ENCODE peak calls at places on chromosomes 1 and 21, in seven cellular contexts. C is HTR-8/SVneo, Z is KBM-7, W is lower lobe of right lung, P is lower leg skin, E is lung microvascular endothelial cell, G is LoVo. B is an unnamed sample.

GRCh38 chr1:118304722-118305344 is 119.8 kb upstream of the SPAG17 start:
- DNase-seq in C (no peak), E (peak), P (no peak), W (no peak), G (no peak), Z (no peak), B (peak)

GRCh38 chr1:232355162-232356006 is 274.5 kb downstream of the SIPA1L2 start:
- DNase-seq in G (no peak), W (no peak), E (no peak), C (no peak), P (no peak), Z (no peak), B (no peak)

GRCh38 chr1:89850844-89851410 is 30.1 kb downstream of the LRRC8D start:
- DNase-seq in P (no peak), C (no peak), E (no peak), Z (no peak), G (no peak), W (no peak), B (no peak)

GRCh38 chr1:209768354-209768774 is 12.5 kb downstream of the TRAF3IP3 start:
- DNase-seq in C (no peak), Z (peak), P (no peak), E (no peak), G (no peak), W (no peak), B (no peak)

GRCh38 chr1:6989506-6990159 is 204.4 kb downstream of the CAMTA1 start:
- DNase-seq in C (no peak), P (no peak), G (no peak), W (no peak), E (no peak), Z (no peak), B (no peak)

GRCh38 chr1:169271094-169271493 is 96.5 kb downstream of the NME7 start:
- DNase-seq in W (no peak), G (no peak), Z (peak), C (no peak), P (no peak), E (no peak), B (no peak)

GRCh38 chr1:71089536-71090270 is 8.9 kb upstream of the ZRANB2 start:
- DNase-seq in W (no peak), E (no peak), P (no peak), Z (no peak), G (no peak), C (no peak), B (no peak)

GRCh38 chr1:153728305-153729066 is 636 bp downstream of the INTS3 start:
- DNase-seq in W (peak), E (peak), G (peak), P (no peak), Z (peak), C (no peak), B (peak)

GRCh38 chr1:184632415-184633175 is 122.1 kb downstream of the EDEM3 start:
- DNase-seq in G (peak), P (no peak), Z (no peak), E (no peak), C (no peak), W (peak), B (peak)

GRCh38 chr1:99456536-99456935 is 189.4 kb upstream of the PALMD start:
- DNase-seq in Z (no peak), W (no peak), C (no peak), E (no peak), P (no peak), G (no peak), B (no peak)

GRCh38 chr1:178521241-178521640 is 8.3 kb downstream of the TEX35 start:
- DNase-seq in G (no peak), W (no peak), P (no peak), C (no peak), E (no peak), Z (no peak), B (no peak)

GRCh38 chr1:7230121-7230895 is 445.1 kb downstream of the CAMTA1 start:
- DNase-seq in Z (no peak), W (no peak), C (no peak), E (no peak), P (peak), G (no peak), B (no peak)

GRCh38 chr1:59730302-59730701 is 84.4 kb upstream of the HOOK1 start:
- DNase-seq in P (no peak), Z (no peak), E (peak), G (no peak), W (no peak), C (no peak), B (no peak)

GRCh38 chr1:220786337-220787068 is at the start of gene MTARC1:
- DNase-seq in P (no peak), Z (no peak), G (peak), W (peak), C (peak), E (peak), B (peak)

GRCh38 chr1:179036844-179037465 is 11.3 kb downstream of the FAM20B start:
- DNase-seq in C (no peak), W (no peak), P (no peak), E (peak), Z (no peak), G (peak), B (no peak)

GRCh38 chr1:10755977-10756521 is 40.4 kb downstream of the CASZ1 start:
- DNase-seq in G (peak), E (peak), P (peak), W (peak), C (no peak), Z (peak), B (no peak)

GRCh38 chr1:109570414-109570813 is 22.0 kb downstream of the GNAI3 start:
- DNase-seq in Z (no peak), W (no peak), C (no peak), G (no peak), P (no peak), E (no peak), B (peak)

GRCh38 chr21:14858309-14858708 is 206.5 kb downstream of the NRIP1 start:
- DNase-seq in W (no peak), G (no peak), Z (no peak), E (no peak), P (no peak), C (no peak), B (no peak)